ENCODE peak calls at places on chromosomes 16 and 17, in six cellular contexts. One of them, this sample, is unnamed.

GRCh38 chr16:77866769-77867168 is 78.4 kb downstream of the VAT1L start:
- DNase-seq in fibroblast of mammary gland: no peak
- DNase-seq in cardiac muscle cell: no peak
- DNase-seq in right atrium auricular region: no peak
- DNase-seq in astrocyte: no peak
- DNase-seq in lower leg skin: no peak
- DNase-seq in this sample: no peak

GRCh38 chr16:88770459-88771293 is 14.3 kb downstream of the PIEZO1 start:
- DNase-seq in fibroblast of mammary gland: peak
- DNase-seq in cardiac muscle cell: peak
- DNase-seq in right atrium auricular region: no peak
- DNase-seq in astrocyte: peak
- DNase-seq in lower leg skin: no peak
- DNase-seq in this sample: no peak

GRCh38 chr17:62629556-62630364 is 2.3 kb downstream of the MRC2 start:
- DNase-seq in fibroblast of mammary gland: no peak
- DNase-seq in cardiac muscle cell: peak
- DNase-seq in right atrium auricular region: no peak
- DNase-seq in astrocyte: no peak
- DNase-seq in lower leg skin: no peak
- DNase-seq in this sample: no peak

GRCh38 chr17:4584835-4585187 is 482 bp downstream of the SMTNL2 start:
- DNase-seq in fibroblast of mammary gland: no peak
- DNase-seq in cardiac muscle cell: no peak
- DNase-seq in right atrium auricular region: no peak
- DNase-seq in astrocyte: no peak
- DNase-seq in lower leg skin: no peak
- DNase-seq in this sample: no peak

GRCh38 chr17:29722411-29723198 is 99.9 kb upstream of the CORO6 start:
- DNase-seq in fibroblast of mammary gland: peak
- DNase-seq in cardiac muscle cell: peak
- DNase-seq in right atrium auricular region: peak
- DNase-seq in astrocyte: no peak
- DNase-seq in lower leg skin: peak
- DNase-seq in this sample: no peak

GRCh38 chr16:68707341-68708152 is 29.5 kb upstream of the CDH1 start:
- DNase-seq in fibroblast of mammary gland: no peak
- DNase-seq in cardiac muscle cell: peak
- DNase-seq in right atrium auricular region: no peak
- DNase-seq in astrocyte: peak
- DNase-seq in lower leg skin: peak
- DNase-seq in this sample: no peak

GRCh38 chr16:4053663-4054479 is 62.4 kb downstream of the ADCY9 start:
- DNase-seq in fibroblast of mammary gland: peak
- DNase-seq in cardiac muscle cell: peak
- DNase-seq in right atrium auricular region: no peak
- DNase-seq in astrocyte: peak
- DNase-seq in lower leg skin: peak
- DNase-seq in this sample: peak

GRCh38 chr17:61470530-61471136 is 18.4 kb downstream of the TBX4 start:
- DNase-seq in fibroblast of mammary gland: no peak
- DNase-seq in cardiac muscle cell: no peak
- DNase-seq in right atrium auricular region: no peak
- DNase-seq in astrocyte: no peak
- DNase-seq in lower leg skin: no peak
- DNase-seq in this sample: no peak

GRCh38 chr17:43212641-43213490 is 1.2 kb downstream of the TMEM106A start:
- DNase-seq in fibroblast of mammary gland: no peak
- DNase-seq in cardiac muscle cell: no peak
- DNase-seq in right atrium auricular region: no peak
- DNase-seq in astrocyte: no peak
- DNase-seq in lower leg skin: no peak
- DNase-seq in this sample: no peak

GRCh38 chr17:40310882-40311391 is 2.0 kb downstream of the RARA start:
- DNase-seq in fibroblast of mammary gland: no peak
- DNase-seq in cardiac muscle cell: no peak
- DNase-seq in right atrium auricular region: no peak
- DNase-seq in astrocyte: no peak
- DNase-seq in lower leg skin: no peak
- DNase-seq in this sample: no peak

GRCh38 chr17:50944054-50944901 is 78.1 kb upstream of the TOB1 start:
- DNase-seq in fibroblast of mammary gland: peak
- DNase-seq in cardiac muscle cell: peak
- DNase-seq in right atrium auricular region: no peak
- DNase-seq in astrocyte: no peak
- DNase-seq in lower leg skin: no peak
- DNase-seq in this sample: no peak

GRCh38 chr16:67900156-67900555 is 7.1 kb downstream of the PSKH1 start:
- DNase-seq in fibroblast of mammary gland: no peak
- DNase-seq in cardiac muscle cell: no peak
- DNase-seq in right atrium auricular region: no peak
- DNase-seq in astrocyte: no peak
- DNase-seq in lower leg skin: no peak
- DNase-seq in this sample: no peak

GRCh38 chr16:50603206-50604064 is 55.2 kb downstream of the NKD1 start:
- DNase-seq in fibroblast of mammary gland: peak
- DNase-seq in cardiac muscle cell: peak
- DNase-seq in right atrium auricular region: no peak
- DNase-seq in astrocyte: peak
- DNase-seq in lower leg skin: no peak
- DNase-seq in this sample: peak

GRCh38 chr17:47693667-47694017 is 319 bp upstream of the TBKBP1 start:
- DNase-seq in fibroblast of mammary gland: no peak
- DNase-seq in cardiac muscle cell: no peak
- DNase-seq in right atrium auricular region: no peak
- DNase-seq in astrocyte: no peak
- DNase-seq in lower leg skin: no peak
- DNase-seq in this sample: no peak

GRCh38 chr16:54287758-54288591 is 1.4 kb upstream of the IRX3 start:
- DNase-seq in fibroblast of mammary gland: peak
- DNase-seq in cardiac muscle cell: no peak
- DNase-seq in right atrium auricular region: no peak
- DNase-seq in astrocyte: no peak
- DNase-seq in lower leg skin: no peak
- DNase-seq in this sample: no peak

GRCh38 chr16:11560701-11561439 is 25.8 kb downstream of the LITAF start:
- DNase-seq in fibroblast of mammary gland: peak
- DNase-seq in cardiac muscle cell: no peak
- DNase-seq in right atrium auricular region: no peak
- DNase-seq in astrocyte: no peak
- DNase-seq in lower leg skin: peak
- DNase-seq in this sample: peak

GRCh38 chr17:2210726-2211125 is 92.9 kb downstream of the SMG6 start:
- DNase-seq in fibroblast of mammary gland: no peak
- DNase-seq in cardiac muscle cell: no peak
- DNase-seq in right atrium auricular region: no peak
- DNase-seq in astrocyte: no peak
- DNase-seq in lower leg skin: no peak
- DNase-seq in this sample: no peak

GRCh38 chr17:35373984-35374765 is 754 bp upstream of the SLFN11 start:
- DNase-seq in fibroblast of mammary gland: peak
- DNase-seq in cardiac muscle cell: peak
- DNase-seq in right atrium auricular region: peak
- DNase-seq in astrocyte: peak
- DNase-seq in lower leg skin: peak
- DNase-seq in this sample: peak

GRCh38 chr17:47611372-47612350 is 38.1 kb upstream of the KPNB1 start:
- DNase-seq in fibroblast of mammary gland: peak
- DNase-seq in cardiac muscle cell: no peak
- DNase-seq in right atrium auricular region: no peak
- DNase-seq in astrocyte: peak
- DNase-seq in lower leg skin: no peak
- DNase-seq in this sample: peak

GRCh38 chr17:79915850-79916430 is 76.7 kb upstream of the CBX4 start:
- DNase-seq in fibroblast of mammary gland: peak
- DNase-seq in cardiac muscle cell: peak
- DNase-seq in right atrium auricular region: no peak
- DNase-seq in astrocyte: no peak
- DNase-seq in lower leg skin: no peak
- DNase-seq in this sample: peak

GRCh38 chr16:6643083-6643686 is 689.5 kb upstream of the RBFOX1 start:
- DNase-seq in fibroblast of mammary gland: peak
- DNase-seq in cardiac muscle cell: peak
- DNase-seq in right atrium auricular region: peak
- DNase-seq in astrocyte: peak
- DNase-seq in lower leg skin: peak
- DNase-seq in this sample: peak

GRCh38 chr17:80423536-80424225 is 8.7 kb downstream of the ENDOV start:
- DNase-seq in fibroblast of mammary gland: no peak
- DNase-seq in cardiac muscle cell: no peak
- DNase-seq in right atrium auricular region: no peak
- DNase-seq in astrocyte: no peak
- DNase-seq in lower leg skin: no peak
- DNase-seq in this sample: no peak

GRCh38 chr17:958712-959451 is 20.7 kb downstream of the NXN start:
- DNase-seq in fibroblast of mammary gland: no peak
- DNase-seq in cardiac muscle cell: no peak
- DNase-seq in right atrium auricular region: no peak
- DNase-seq in astrocyte: no peak
- DNase-seq in lower leg skin: no peak
- DNase-seq in this sample: no peak

GRCh38 chr17:64081802-64082799 is 47.8 kb downstream of the ERN1 start:
- DNase-seq in fibroblast of mammary gland: peak
- DNase-seq in cardiac muscle cell: peak
- DNase-seq in right atrium auricular region: no peak
- DNase-seq in astrocyte: peak
- DNase-seq in lower leg skin: no peak
- DNase-seq in this sample: peak

DNA sequence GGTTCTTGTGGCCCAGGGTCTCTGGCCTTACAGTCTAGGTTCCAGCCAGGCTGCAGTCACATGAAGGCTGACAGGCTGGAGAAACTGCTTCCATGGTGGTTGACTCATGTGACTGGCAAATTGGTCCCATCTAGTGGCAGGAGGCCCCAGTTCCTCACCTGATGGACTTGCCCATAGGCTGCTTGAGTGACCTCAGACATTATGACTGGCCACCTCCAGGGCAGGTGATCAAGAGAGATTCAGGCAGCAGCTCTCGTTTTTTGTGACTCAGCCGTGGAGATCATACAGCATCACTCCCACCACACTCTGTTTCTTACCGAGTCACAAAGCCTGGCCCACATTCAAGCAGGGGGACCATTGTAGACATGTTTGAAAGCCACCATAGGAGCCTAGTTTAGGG is 34.5 kb downstream of the SIAH1 start:
- DNase-seq in fibroblast of mammary gland: no peak
- DNase-seq in cardiac muscle cell: no peak
- DNase-seq in right atrium auricular region: no peak
- DNase-seq in astrocyte: no peak
- DNase-seq in lower leg skin: no peak
- DNase-seq in this sample: no peak
- TF ChIP-seq CTCF in fibroblast of mammary gland: no peak
- TF ChIP-seq CTCF in cardiac muscle cell: no peak
- TF ChIP-seq CTCF in right atrium auricular region: no peak
- TF ChIP-seq CTCF in astrocyte: no peak
- TF ChIP-seq CTCF in lower leg skin: no peak
- TF ChIP-seq CTCF in this sample: no peak

DNA sequence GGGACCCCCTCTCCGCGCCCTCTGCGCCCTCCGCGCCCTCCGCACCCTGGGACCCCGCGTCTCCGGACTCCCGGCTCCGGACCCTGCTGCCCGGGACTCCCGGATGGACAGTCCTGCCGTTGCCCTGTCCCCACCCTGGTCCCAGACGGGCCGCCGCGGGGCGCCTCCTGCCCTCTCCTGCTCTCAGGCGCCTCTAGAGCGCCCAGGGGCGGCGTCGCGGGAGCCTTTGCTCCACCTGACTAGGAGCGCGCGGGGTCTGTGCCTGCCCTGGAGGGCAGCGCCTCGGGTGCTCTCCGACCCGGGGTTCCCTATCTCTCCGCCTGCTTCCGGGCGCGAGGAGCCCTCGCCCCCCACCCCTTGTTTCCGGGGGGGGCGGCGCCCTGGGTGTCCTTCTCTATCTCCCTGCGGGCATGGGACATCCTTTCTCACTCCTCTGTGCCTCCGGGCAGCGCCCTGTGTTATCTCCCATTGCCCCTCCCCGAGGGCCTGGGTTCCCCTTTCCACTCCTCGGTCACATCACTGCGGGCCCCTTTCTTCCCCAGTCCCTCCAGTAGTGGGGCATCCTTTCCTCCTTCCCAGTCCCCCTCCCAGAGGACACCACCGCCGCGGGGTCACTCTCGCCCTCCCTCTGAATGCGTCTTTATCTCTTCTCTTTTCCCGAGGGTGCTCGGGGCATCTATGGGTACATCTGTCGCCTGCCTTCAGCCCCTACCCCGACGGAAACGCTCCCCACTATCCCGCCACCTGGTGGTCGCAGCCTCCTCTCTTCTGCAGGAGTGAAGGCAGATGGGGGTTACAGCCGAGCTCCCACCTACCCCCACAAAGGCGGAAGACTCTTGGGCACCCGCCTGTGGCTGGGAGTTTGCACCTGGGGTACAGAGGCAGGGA is 865 bp downstream of the PRKCB start:
- DNase-seq in fibroblast of mammary gland: no peak
- DNase-seq in cardiac muscle cell: no peak
- DNase-seq in right atrium auricular region: no peak
- DNase-seq in astrocyte: no peak
- DNase-seq in lower leg skin: no peak
- DNase-seq in this sample: no peak
- TF ChIP-seq CTCF in fibroblast of mammary gland: no peak
- TF ChIP-seq CTCF in cardiac muscle cell: no peak
- TF ChIP-seq CTCF in right atrium auricular region: no peak
- TF ChIP-seq CTCF in astrocyte: no peak
- TF ChIP-seq CTCF in lower leg skin: no peak
- TF ChIP-seq CTCF in this sample: no peak

DNA sequence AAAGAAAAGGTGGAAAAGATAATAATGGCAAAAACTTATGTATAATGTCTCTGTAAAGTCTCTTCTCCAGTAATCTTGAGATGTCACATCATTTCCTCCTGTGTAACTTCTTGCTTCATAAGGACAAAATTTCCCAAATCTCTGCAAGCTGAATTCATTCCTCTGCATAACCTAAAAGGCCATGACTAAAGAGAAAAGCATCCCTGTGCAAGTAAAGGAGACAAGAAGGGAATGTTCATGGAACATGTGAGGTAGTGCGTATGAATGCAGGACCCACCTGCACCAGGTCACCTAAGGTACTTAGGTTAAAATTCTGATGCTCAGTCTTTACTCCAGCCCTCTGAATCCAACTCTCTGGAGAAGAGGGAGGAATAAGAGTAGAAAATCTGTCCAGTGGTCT is 46.9 kb upstream of the NLK start:
- DNase-seq in fibroblast of mammary gland: no peak
- DNase-seq in cardiac muscle cell: no peak
- DNase-seq in right atrium auricular region: no peak
- DNase-seq in astrocyte: no peak
- DNase-seq in lower leg skin: no peak
- DNase-seq in this sample: no peak
- TF ChIP-seq CTCF in fibroblast of mammary gland: no peak
- TF ChIP-seq CTCF in cardiac muscle cell: no peak
- TF ChIP-seq CTCF in right atrium auricular region: no peak
- TF ChIP-seq CTCF in astrocyte: no peak
- TF ChIP-seq CTCF in lower leg skin: no peak
- TF ChIP-seq CTCF in this sample: no peak

GRCh38 chr17:55513885-55514590 is 2.8 kb upstream of the SMIM36 start:
- DNase-seq in fibroblast of mammary gland: peak
- DNase-seq in cardiac muscle cell: peak
- DNase-seq in right atrium auricular region: peak
- DNase-seq in astrocyte: peak
- DNase-seq in lower leg skin: peak
- DNase-seq in this sample: peak
- TF ChIP-seq CTCF in fibroblast of mammary gland: peak
- TF ChIP-seq CTCF in cardiac muscle cell: peak
- TF ChIP-seq CTCF in right atrium auricular region: peak
- TF ChIP-seq CTCF in astrocyte: peak
- TF ChIP-seq CTCF in lower leg skin: no peak
- TF ChIP-seq CTCF in this sample: peak

GRCh38 chr17:74859439-74860228 is at the start of gene GRIN2C:
- DNase-seq in fibroblast of mammary gland: no peak
- DNase-seq in cardiac muscle cell: no peak
- DNase-seq in right atrium auricular region: no peak
- DNase-seq in astrocyte: no peak
- DNase-seq in lower leg skin: no peak
- DNase-seq in this sample: no peak
- TF ChIP-seq CTCF in fibroblast of mammary gland: no peak
- TF ChIP-seq CTCF in cardiac muscle cell: no peak
- TF ChIP-seq CTCF in right atrium auricular region: peak
- TF ChIP-seq CTCF in astrocyte: no peak
- TF ChIP-seq CTCF in lower leg skin: no peak
- TF ChIP-seq CTCF in this sample: peak

This sample was measured in HFFc6.